ENCODE peak calls at places on chromosomes 11 and 22, in four cellular contexts. S is uterus; Y is CD4-positive, CD25-positive, alpha-beta regulatory T cell; D is right cardiac atrium. N is an unnamed sample.

GRCh38 chr22:40534379-40535188 is 101.9 kb downstream of the MRTFA start:
- DNase-seq in S (no peak), Y (no peak), D (no peak), N (no peak)

GRCh38 chr22:29600846-29601245 is 2.6 kb upstream of the NF2 start:
- DNase-seq in S (no peak), Y (no peak), D (no peak), N (no peak)

GRCh38 chr11:12914401-12914912 is 94.7 kb upstream of the RASSF10 start:
- DNase-seq in S (peak), Y (no peak), D (peak), N (no peak)

GRCh38 chr11:74035264-74035663 is 26.4 kb upstream of the UCP3 start:
- DNase-seq in S (no peak), Y (no peak), D (no peak), N (no peak)

GRCh38 chr11:132844956-132845355 is 687.3 kb downstream of the OPCML start:
- DNase-seq in S (no peak), Y (no peak), D (no peak), N (no peak)

GRCh38 chr11:86484164-86484794 is 109.6 kb downstream of the CCDC81 start:
- DNase-seq in S (peak), Y (no peak), D (peak), N (peak)

GRCh38 chr11:37718431-37718999 is 1120.5 kb upstream of the RAG2 start:
- DNase-seq in S (no peak), Y (no peak), D (no peak), N (no peak)

GRCh38 chr11:72954860-72955259 is 140.6 kb downstream of the ATG16L2 start:
- DNase-seq in S (no peak), Y (no peak), D (no peak), N (no peak)

GRCh38 chr11:63813035-63813562 is at the start of gene SPINDOC:
- DNase-seq in S (peak), Y (peak), D (peak), N (peak)

GRCh38 chr11:22769081-22769480 is 60.5 kb downstream of the SVIP start:
- DNase-seq in S (no peak), Y (no peak), D (no peak), N (no peak)

GRCh38 chr11:63845305-63845704 is 6.4 kb downstream of the MARK2 start:
- DNase-seq in S (no peak), Y (no peak), D (no peak), N (no peak)

GRCh38 chr11:65535102-65535501 is 10.2 kb downstream of the SCYL1 start:
- DNase-seq in S (no peak), Y (no peak), D (no peak), N (no peak)

GRCh38 chr11:66321606-66322005 is 4.8 kb upstream of the CD248 start:
- DNase-seq in S (no peak), Y (no peak), D (no peak), N (no peak)

GRCh38 chr11:86922225-86922624 is 33.0 kb downstream of the FZD4 start:
- DNase-seq in S (no peak), Y (no peak), D (no peak), N (no peak)

GRCh38 chr11:86176165-86176884 is 68.2 kb upstream of the EED start:
- DNase-seq in S (no peak), Y (peak), D (no peak), N (no peak)

GRCh38 chr11:129451524-129451923 is 75.9 kb downstream of the BARX2 start:
- DNase-seq in S (no peak), Y (no peak), D (no peak), N (no peak)

GRCh38 chr11:67465190-67465522 is 3.9 kb downstream of the TMEM134 start:
- DNase-seq in S (no peak), Y (no peak), D (peak), N (no peak)

GRCh38 chr11:78290293-78291176 is 101.8 kb downstream of the USP35 start:
- DNase-seq in S (no peak), Y (peak), D (no peak), N (peak)

GRCh38 chr22:46547883-46548244 is 10.4 kb upstream of the CELSR1 start:
- DNase-seq in S (peak), Y (no peak), D (peak), N (peak)

GRCh38 chr11:79212711-79213110 is 228.1 kb downstream of the TENM4 start:
- DNase-seq in S (no peak), Y (no peak), D (no peak), N (no peak)

GRCh38 chr11:65134952-65135632 is 773 bp upstream of the SYVN1 start:
- DNase-seq in S (peak), Y (peak), D (peak), N (peak)

GRCh38 chr11:130522284-130522961 is 74.0 kb downstream of the ADAMTS15 start:
- DNase-seq in S (peak), Y (no peak), D (peak), N (peak)

GRCh38 chr22:39256186-39256552 is 11.4 kb upstream of the PDGFB start:
- DNase-seq in S (no peak), Y (no peak), D (no peak), N (no peak)

DNA sequence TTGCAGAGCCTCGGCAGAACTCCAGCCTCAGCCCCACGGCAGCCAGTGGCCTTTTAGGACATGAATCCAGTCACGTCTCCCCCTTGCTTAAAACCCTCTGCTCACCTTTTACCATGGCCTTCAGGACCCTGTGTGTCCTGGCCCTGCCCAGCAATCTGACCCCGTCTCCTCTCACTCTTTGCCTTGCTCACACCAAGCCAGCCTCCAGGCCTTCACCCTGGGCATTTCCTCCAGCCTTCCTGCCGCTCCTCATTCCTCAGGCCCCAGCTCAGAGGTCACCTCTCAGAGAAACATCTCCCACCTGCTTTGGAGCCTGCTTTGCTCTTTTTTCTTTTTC is 138.6 kb downstream of the MN1 start:
- DNase-seq in S (no peak), Y (no peak), D (no peak), N (no peak)
- H3K27ac ChIP-seq in S (no peak), Y (no peak), D (peak), N (peak)

DNA sequence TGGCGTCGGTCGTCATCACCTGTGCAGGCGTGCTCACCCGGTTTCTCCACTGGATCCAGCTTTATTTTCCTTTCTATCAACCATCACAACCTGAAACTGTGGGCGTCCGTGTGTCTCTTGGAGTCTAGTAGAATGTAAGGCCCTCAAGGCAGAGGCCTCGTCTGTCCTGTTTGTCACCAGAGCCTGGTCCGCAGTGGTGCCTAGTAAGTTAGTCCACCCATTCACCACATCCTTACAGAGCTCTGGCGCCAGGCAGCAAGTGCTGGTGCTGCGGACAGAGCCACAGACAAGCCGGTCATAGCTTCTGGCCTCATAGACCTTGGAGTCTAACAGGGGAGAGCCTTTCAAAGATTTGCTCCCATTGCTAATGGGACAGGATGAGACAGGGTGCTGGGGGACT is 64.4 kb upstream of the PARVG start:
- DNase-seq in S (no peak), Y (no peak), D (no peak), N (no peak)
- H3K4me3 ChIP-seq in S (no peak), Y (no peak), D (no peak), N (no peak)

DNA sequence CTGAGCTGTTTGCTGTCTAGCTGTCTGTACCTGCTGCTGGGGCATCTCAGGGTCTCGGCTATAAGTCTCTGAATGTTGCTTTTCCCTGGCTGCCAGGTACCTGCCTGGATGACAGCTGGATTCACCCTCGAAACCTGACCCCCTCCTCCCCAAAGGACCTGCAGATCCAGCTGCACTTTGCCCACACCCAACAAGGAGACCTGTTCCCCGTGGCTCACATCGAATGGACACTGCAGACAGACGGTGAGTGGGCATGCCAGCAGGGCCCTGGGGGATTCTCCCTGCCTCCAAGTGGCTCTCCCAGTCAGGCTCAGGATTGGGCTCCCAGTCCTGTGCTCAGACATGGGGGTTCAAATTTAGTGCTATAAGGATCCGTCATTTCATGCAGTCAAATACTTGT is 12.9 kb downstream of the IL17RA start:
- DNase-seq in S (no peak), Y (no peak), D (no peak), N (no peak)
- H3K27ac ChIP-seq in S (no peak), Y (no peak), D (no peak), N (no peak)

GRCh38 chr22:19764636-19765476 is 4.3 kb downstream of the TBX1 start:
- DNase-seq in S (no peak), Y (no peak), D (no peak), N (no peak)

GRCh38 chr22:19766235-19766505 is 5.6 kb downstream of the TBX1 start:
- DNase-seq in S (no peak), Y (no peak), D (no peak), N (no peak)

GRCh38 chr22:19766506-19767426 is 6.2 kb downstream of the TBX1 start:
- DNase-seq in S (no peak), Y (peak), D (peak), N (peak)

GRCh38 chr22:19764050-19764593 is 3.5 kb downstream of the TBX1 start:
- DNase-seq in S (no peak), Y (no peak), D (no peak), N (no peak)

GRCh38 chr22:19765477-19766234 is 5.1 kb downstream of the TBX1 start:
- DNase-seq in S (no peak), Y (peak), D (peak), N (no peak)
- H3K4me3 ChIP-seq in S (no peak), Y (no peak), D (peak), N (no peak)

GRCh38 chr11:2143652-2144548 is 4.7 kb upstream of the IGF2 start:
- DNase-seq in S (no peak), Y (no peak), D (no peak), N (no peak)
- H3K27ac ChIP-seq in S (no peak), Y (no peak), D (no peak), N (no peak)

GRCh38 chr22:26476705-26477340 is 6.8 kb downstream of the HPS4 start:
- DNase-seq in S (no peak), Y (no peak), D (no peak), N (no peak)
- H3K4me3 ChIP-seq in S (no peak), Y (no peak), D (no peak), N (no peak)

DNA sequence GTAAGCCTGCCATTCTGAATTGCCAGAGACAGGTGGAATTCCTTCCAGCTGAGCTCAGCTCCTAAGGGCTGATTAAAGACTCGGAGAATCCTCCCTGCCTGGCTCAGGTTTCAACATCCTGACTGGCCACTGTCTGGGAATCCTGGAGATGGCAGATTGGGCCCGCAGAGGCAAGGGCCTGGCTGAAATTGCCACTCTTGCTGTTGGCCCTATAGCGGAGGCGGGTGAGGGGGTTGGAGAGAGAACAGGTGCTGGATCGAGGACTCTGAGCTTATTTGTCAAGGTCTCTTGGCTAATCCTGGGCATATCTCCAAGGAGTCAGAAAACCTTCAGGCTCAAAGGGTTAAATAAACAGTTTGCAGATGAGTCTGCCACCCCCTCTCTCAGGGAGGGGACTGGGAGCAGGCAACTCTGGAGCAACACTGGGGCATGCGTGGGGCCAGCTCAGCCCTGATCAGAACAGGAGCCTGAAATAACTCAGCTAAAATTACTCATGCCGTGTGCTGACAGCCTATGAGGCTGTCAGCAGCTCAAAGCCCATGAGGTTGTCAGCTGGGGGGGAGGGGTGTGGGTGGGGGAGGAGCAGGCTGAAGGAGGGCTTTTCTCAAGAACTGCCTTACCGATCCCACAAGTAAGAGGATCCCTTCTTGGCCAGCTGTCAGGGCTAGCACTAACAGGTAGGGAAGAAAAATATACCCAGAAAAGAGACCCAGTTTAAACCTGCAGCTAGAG is 14.7 kb upstream of the MFRP start:
- DNase-seq in S (peak), Y (no peak), D (no peak), N (no peak)
- H3K27ac ChIP-seq in S (peak), Y (no peak), D (peak), N (peak)

DNA sequence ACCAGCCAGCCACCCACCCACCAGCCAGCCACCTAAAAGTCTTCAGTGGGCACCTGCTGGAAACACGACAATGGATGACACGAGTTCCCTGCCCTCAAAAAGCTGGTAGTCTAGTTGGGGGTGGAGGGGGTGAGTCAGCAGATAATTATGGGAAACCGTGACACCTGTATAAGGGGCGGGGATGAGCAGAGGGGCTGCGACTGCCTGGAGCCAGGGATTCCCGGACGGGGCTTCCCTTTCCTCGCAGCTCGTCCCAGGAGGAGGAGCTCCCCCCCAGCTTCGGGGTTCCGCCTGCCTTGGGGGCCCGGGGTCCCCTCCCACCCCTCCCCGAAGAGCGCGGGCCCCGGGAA is 2.3 kb upstream of the RTN4RL2 start:
- DNase-seq in S (no peak), Y (no peak), D (no peak), N (no peak)
- H3K4me3 ChIP-seq in S (peak), Y (no peak), D (peak), N (peak)

DNA sequence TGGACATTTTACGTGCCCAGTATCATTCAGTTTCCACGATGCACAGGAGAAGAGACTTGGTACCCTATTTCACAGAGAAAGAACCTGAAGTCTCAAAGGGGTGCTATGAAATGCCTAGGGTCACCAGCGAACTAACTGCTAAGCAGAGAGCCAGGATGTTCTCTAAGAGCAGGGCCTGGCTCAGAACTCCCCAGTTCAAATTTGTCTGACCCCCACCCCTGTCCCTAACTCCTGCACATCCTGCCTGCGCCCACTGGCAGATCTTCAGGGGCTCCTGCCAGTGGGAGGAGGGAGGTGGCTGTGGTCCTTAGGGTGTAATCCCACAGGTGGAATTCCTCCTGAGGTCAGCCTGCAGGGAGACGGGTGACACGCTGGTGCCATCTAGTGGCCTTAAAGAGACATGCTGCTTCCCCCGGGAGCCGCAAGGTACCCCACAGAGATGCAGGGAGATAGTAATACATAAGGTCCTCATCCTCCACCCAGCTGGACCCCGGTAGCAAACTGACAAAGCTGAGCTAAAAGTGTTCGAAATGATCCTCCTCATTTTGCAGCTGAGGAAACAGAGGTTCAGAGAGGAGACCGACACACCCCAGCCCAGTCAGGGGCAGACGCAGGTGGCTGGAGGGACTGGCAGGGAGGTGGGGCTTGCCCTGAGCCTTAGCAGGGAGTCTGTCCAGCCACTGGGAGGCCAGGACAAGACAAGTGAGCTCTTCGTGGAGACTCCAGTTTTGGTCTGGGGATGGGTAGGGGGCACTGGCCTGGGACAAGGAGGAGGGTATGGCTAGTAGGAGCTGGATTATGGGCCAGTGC is 34.1 kb downstream of the MB start:
- DNase-seq in S (peak), Y (peak), D (peak), N (no peak)
- H3K27ac ChIP-seq in S (peak), Y (no peak), D (no peak), N (peak)

DNA sequence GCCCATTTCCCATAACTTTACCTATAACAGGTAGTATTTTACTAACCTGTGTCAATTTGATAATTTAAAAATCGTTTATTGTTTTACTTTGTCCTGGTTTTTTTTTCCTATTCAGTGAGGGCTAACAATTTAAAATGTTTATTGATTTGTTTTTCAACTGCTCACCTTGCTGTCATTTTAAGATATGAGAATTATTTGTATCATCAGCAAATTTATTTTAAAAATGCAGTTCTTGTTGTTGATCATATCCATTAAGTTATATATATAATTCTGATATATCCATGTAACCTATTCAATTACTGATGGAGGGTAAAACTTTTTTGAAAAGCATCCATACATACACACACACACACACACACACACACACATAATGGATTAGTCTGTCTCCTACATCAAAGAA is 24.8 kb downstream of the RRAS2 start:
- DNase-seq in S (no peak), Y (no peak), D (no peak), N (no peak)
- H3K4me3 ChIP-seq in S (no peak), Y (no peak), D (no peak), N (no peak)

N was measured in right atrium auricular region.